ENCODE peak calls at places on chromosome 10, in eight cellular contexts. X is BJ, E is PC-3, C is stomach, K is Calu3, R is psoas muscle, H is GM13977, T is SK-N-SH. M is an unnamed sample.

GRCh38 chr10:122342293-122343134 is 32.0 kb upstream of the PLEKHA1 start:
- DNase-seq in X (peak; percentile 49), E (peak; percentile 73), C (no peak), K (peak; percentile 51), R (no peak), H (peak; percentile 58), T (peak; percentile 63), M (peak; percentile 62)

GRCh38 chr10:118721005-118721876 is 33.5 kb downstream of the CACUL1 start:
- DNase-seq in X (no peak), E (peak; percentile 80), C (peak; percentile 53), K (peak; percentile 49), R (no peak), H (peak; percentile 45), T (peak; percentile 44), M (peak; percentile 45)

GRCh38 chr10:124918906-124919305 is 23.0 kb upstream of the ZRANB1 start:
- DNase-seq in X (no peak), E (no peak), C (no peak), K (no peak), R (no peak), H (no peak), T (no peak), M (no peak)

GRCh38 chr10:77493851-77494788 is 143.5 kb downstream of the KCNMA1 start:
- DNase-seq in X (no peak), E (peak; percentile 86), C (no peak), K (peak; percentile 40), R (no peak), H (no peak), T (peak; percentile 69), M (no peak)

GRCh38 chr10:111648046-111648445 is 535.5 kb downstream of the GPAM start:
- DNase-seq in X (peak; percentile 4), E (no peak), C (no peak), K (no peak), R (no peak), H (no peak), T (peak; percentile 61), M (no peak)

GRCh38 chr10:28505359-28505959 is 27.5 kb upstream of the WAC start:
- DNase-seq in X (no peak), E (no peak), C (no peak), K (no peak), R (no peak), H (no peak), T (peak; percentile 68), M (no peak)

GRCh38 chr10:28970231-28970630 is 292.9 kb downstream of the BAMBI start:
- DNase-seq in X (no peak), E (no peak), C (no peak), K (no peak), R (no peak), H (no peak), T (no peak), M (no peak)

GRCh38 chr10:118669020-118669766 is 73.7 kb upstream of the PRLHR start:
- DNase-seq in X (peak; percentile 47), E (no peak), C (no peak), K (no peak), R (no peak), H (peak; percentile 7), T (peak; percentile 81), M (peak; percentile 35)

GRCh38 chr10:102131286-102132170 is 1.3 kb upstream of the PPRC1 start:
- DNase-seq in X (no peak), E (peak; percentile 56), C (no peak), K (no peak), R (no peak), H (no peak), T (no peak), M (no peak)

GRCh38 chr10:60281792-60282353 is 107.8 kb downstream of the ANK3 start:
- DNase-seq in X (no peak), E (peak; percentile 69), C (no peak), K (no peak), R (no peak), H (no peak), T (peak; percentile 14), M (no peak)

GRCh38 chr10:116891208-116891607 is 41.9 kb downstream of the ENO4 start:
- DNase-seq in X (no peak), E (peak; percentile 94), C (no peak), K (no peak), R (no peak), H (no peak), T (peak; percentile 74), M (no peak)

GRCh38 chr10:103854265-103854686 is 1.1 kb downstream of the SH3PXD2A start:
- DNase-seq in X (no peak), E (no peak), C (no peak), K (no peak), R (no peak), H (no peak), T (no peak), M (no peak)
- TF ChIP-seq CTCF in X (no peak), E (no peak), C (no peak), K (no peak), R (no peak), H (no peak), T (peak; percentile 15), M (no peak)

GRCh38 chr10:132559538-132559937 is 22.0 kb downstream of the INPP5A start:
- DNase-seq in X (no peak), E (no peak), C (no peak), K (no peak), R (no peak), H (no peak), T (no peak), M (no peak)
- TF ChIP-seq CTCF in X (no peak), E (no peak), C (no peak), K (no peak), R (no peak), H (no peak), T (no peak), M (no peak)

GRCh38 chr10:92483539-92483938 is 90.4 kb downstream of the IDE start:
- DNase-seq in X (no peak), E (no peak), C (no peak), K (no peak), R (no peak), H (no peak), T (no peak), M (no peak)

GRCh38 chr10:92490387-92490786 is 83.5 kb downstream of the IDE start:
- DNase-seq in X (no peak), E (peak; percentile 33), C (no peak), K (no peak), R (no peak), H (no peak), T (no peak), M (no peak)

GRCh38 chr10:92486637-92487036 is 87.3 kb downstream of the IDE start:
- DNase-seq in X (no peak), E (no peak), C (no peak), K (no peak), R (no peak), H (no peak), T (no peak), M (no peak)
- TF ChIP-seq CTCF in X (no peak), E (no peak), C (no peak), K (no peak), R (no peak), H (no peak), T (no peak), M (no peak)

DNA sequence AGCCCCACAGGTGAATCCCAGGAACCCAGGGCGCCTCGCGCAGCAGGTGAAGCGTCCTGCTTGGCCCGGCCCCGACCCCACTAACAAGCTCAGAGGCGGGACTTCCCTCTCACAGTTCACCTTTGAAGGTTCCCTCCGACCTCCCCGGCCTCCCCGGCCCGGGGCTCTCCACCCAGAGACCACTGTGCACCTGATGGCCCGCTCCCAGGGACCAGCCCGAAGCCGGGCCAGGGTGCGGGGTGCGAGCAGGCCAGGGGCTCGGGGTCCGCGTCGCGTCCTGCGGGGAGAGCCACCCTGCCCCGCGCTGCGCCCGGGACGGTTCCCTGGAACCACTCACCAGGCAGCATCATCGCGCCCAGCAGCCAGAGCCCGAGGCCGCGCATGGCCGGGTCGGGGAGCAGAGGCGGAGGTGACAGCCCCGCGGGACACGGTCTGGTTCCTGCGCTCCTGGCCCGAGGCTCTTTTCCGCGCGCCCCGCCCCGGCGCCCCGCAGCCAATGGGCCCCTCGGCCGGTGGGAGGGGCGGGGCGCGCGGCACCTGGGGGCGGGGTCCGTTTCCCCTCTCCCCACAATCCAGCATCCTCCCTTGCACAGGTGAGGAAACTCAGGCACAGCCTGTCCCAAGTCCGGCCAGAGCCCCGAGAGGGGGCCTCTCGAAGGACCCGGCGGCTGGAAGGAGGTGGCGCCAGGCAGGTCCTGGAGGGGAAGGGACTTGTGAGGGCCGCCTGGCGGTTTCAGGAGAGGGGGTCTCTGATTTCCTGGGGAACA is at the start of gene ADAM8:
- DNase-seq in X (no peak), E (peak; percentile 61), C (peak; percentile 65), K (peak; percentile 74), R (no peak), H (peak; percentile 96), T (peak; percentile 72), M (peak; percentile 93)
- TF ChIP-seq CTCF in X (no peak), E (no peak), C (no peak), K (no peak), R (no peak), H (no peak), T (no peak), M (no peak)

GRCh38 chr10:132463333-132464255 is 66.6 kb downstream of the PWWP2B start:
- DNase-seq in X (no peak), E (no peak), C (no peak), K (no peak), R (peak; percentile 41), H (peak; percentile 41), T (no peak), M (no peak)

GRCh38 chr10:132461683-132462231 is 64.8 kb downstream of the PWWP2B start:
- DNase-seq in X (no peak), E (peak; percentile 35), C (peak; percentile 85), K (peak; percentile 36), R (peak; percentile 13), H (no peak), T (no peak), M (no peak)

GRCh38 chr10:132461103-132461682 is 64.2 kb downstream of the PWWP2B start:
- DNase-seq in X (no peak), E (no peak), C (no peak), K (no peak), R (peak; percentile 14), H (no peak), T (no peak), M (no peak)

GRCh38 chr10:132464256-132465192 is 67.5 kb downstream of the PWWP2B start:
- DNase-seq in X (no peak), E (no peak), C (peak; percentile 93), K (no peak), R (peak; percentile 90), H (no peak), T (no peak), M (no peak)

GRCh38 chr10:132462463-132463332 is 65.7 kb downstream of the PWWP2B start:
- DNase-seq in X (no peak), E (no peak), C (no peak), K (no peak), R (peak; percentile 9), H (no peak), T (no peak), M (no peak)
- TF ChIP-seq CTCF in X (no peak), E (no peak), C (no peak), K (no peak), R (no peak), H (no peak), T (no peak), M (no peak)

DNA sequence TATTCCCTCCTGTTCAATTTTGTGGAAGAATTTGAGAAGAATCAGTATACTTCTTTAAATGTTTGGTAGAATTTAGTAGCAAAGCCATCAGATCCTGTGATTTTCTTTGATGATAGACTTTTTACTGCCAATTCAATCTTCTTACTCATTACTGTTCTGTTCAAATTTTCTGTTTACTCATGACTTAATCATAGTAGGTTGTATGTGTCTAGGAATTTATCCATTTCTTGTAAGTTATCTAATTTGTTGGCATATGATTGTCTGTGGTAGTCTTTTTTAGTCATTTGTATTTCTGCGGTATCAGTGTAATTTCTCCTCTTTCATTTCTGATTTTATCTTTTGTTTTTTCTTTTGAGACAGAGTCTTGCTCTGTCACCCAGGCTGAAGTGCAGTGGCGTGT is 87.4 kb downstream of the CCDC3 start:
- DNase-seq in X (no peak), E (peak; percentile 46), C (no peak), K (no peak), R (no peak), H (no peak), T (no peak), M (no peak)
- TF ChIP-seq CTCF in X (no peak), E (no peak), C (no peak), K (no peak), R (no peak), H (no peak), T (no peak), M (no peak)

M was measured in GM10248.